ENCODE peak calls at places on chromosomes 5 and 9, in seven cellular contexts. L is SHP77; R is RWPE1; Z is T-helper 1 cell; T is DMS 273 treated with DMSO at 0.1 percent for 48 hours; N is A673; W is stimulated activated CD4-positive, alpha-beta T cell treated with anti-CD3 and anti-CD28 coated beads, Interleukin-4, amount 100 ng/mL, for 4 hours. K is an unnamed sample.

GRCh38 chr5:142590451-142591240 is 95.2 kb downstream of the FGF1 start:
- DNase-seq in L (no peak), R (no peak), Z (no peak), T (no peak), N (no peak), W (no peak), K (no peak)

GRCh38 chr5:72543365-72543764 is 36.2 kb upstream of the ZNF366 start:
- DNase-seq in L (no peak), R (no peak), Z (no peak), T (no peak), N (no peak), W (no peak), K (no peak)

GRCh38 chr9:97919217-97919813 is 3.0 kb downstream of the TRMO start:
- DNase-seq in L (no peak), R (no peak), Z (no peak), T (no peak), N (no peak), W (no peak), K (no peak)

GRCh38 chr9:77575785-77576184 is 72.3 kb downstream of the GNA14 start:
- DNase-seq in L (no peak), R (peak), Z (no peak), T (no peak), N (peak), W (no peak), K (peak)

GRCh38 chr5:159913048-159913447 is 3.2 kb upstream of the ADRA1B start:
- DNase-seq in L (no peak), R (peak), Z (no peak), T (no peak), N (no peak), W (no peak), K (peak)

GRCh38 chr9:90858505-90858904 is 56.9 kb downstream of the SYK start:
- DNase-seq in L (no peak), R (no peak), Z (no peak), T (no peak), N (no peak), W (no peak), K (no peak)

GRCh38 chr5:110386782-110387181 is 339.7 kb downstream of the TMEM232 start:
- DNase-seq in L (no peak), R (no peak), Z (no peak), T (no peak), N (no peak), W (no peak), K (peak)

GRCh38 chr5:51033215-51033614 is 350.0 kb upstream of the ISL1 start:
- DNase-seq in L (peak), R (no peak), Z (no peak), T (no peak), N (no peak), W (no peak), K (no peak)

GRCh38 chr9:113609562-113610318 is 146.2 kb downstream of the RGS3 start:
- DNase-seq in L (peak), R (no peak), Z (no peak), T (no peak), N (no peak), W (no peak), K (peak)